ENCODE peak calls at places on chromosomes 7 and 10, in nine cellular contexts. Z, O, B, N, K, V, P, X and D are unnamed samples.

GRCh38 chr10:131909014-131909808 is 8.4 kb downstream of the PPP2R2D start:
- DNase-seq in X (no peak), B (no peak), N (no peak), O (no peak), V (no peak), K (no peak), P (no peak), Z (peak; percentile 35), D (no peak)

GRCh38 chr10:35007858-35008301 is 82.3 kb downstream of the CUL2 start:
- DNase-seq in O (no peak), Z (no peak), V (no peak), B (no peak), P (peak; percentile 43), K (no peak), X (no peak), N (no peak), D (no peak)

GRCh38 chr7:30472081-30472770 is 6.4 kb downstream of the NOD1 start:
- DNase-seq in O (no peak), Z (no peak), X (no peak), K (no peak), V (no peak), N (no peak), P (no peak), B (no peak), D (no peak)

GRCh38 chr7:155521007-155521742 is 25.2 kb downstream of the CNPY1 start:
- DNase-seq in N (no peak), K (no peak), V (no peak), B (no peak), O (no peak), P (no peak), Z (no peak), X (peak; percentile 69), D (no peak)

GRCh38 chr10:28984431-28984830 is 304.4 kb upstream of the LYZL1 start:
- DNase-seq in P (peak; percentile 95), X (peak; percentile 92), Z (peak; percentile 96), K (peak; percentile 89), O (peak; percentile 89), N (no peak), V (peak; percentile 73), B (peak; percentile 25), D (peak; percentile 90)

GRCh38 chr10:129163536-129163935 is 303.5 kb upstream of the MGMT start:
- DNase-seq in X (no peak), V (no peak), O (no peak), P (no peak), B (no peak), K (no peak), N (no peak), Z (no peak), D (no peak)

GRCh38 chr7:7969306-7970112 is 913 bp downstream of the GLCCI1 start:
- DNase-seq in P (peak; percentile 36), O (peak; percentile 42), N (peak; percentile 30), V (no peak), X (peak; percentile 89), K (peak; percentile 63), B (peak; percentile 20), Z (peak; percentile 77), D (peak; percentile 22)

GRCh38 chr10:97673736-97674525 is 13.1 kb downstream of the AVPI1 start:
- DNase-seq in B (no peak), N (no peak), Z (no peak), O (no peak), P (peak; percentile 75), V (no peak), K (no peak), X (no peak), D (peak; percentile 20)

GRCh38 chr10:96978621-96979154 is 146.6 kb downstream of the LCOR start:
- DNase-seq in O (no peak), V (no peak), P (no peak), Z (no peak), N (peak; percentile 60), B (no peak), X (no peak), K (no peak), D (no peak)

GRCh38 chr7:122847871-122848473 is 38.3 kb downstream of the CADPS2 start:
- DNase-seq in O (no peak), P (no peak), N (no peak), B (no peak), V (no peak), X (no peak), Z (no peak), K (no peak), D (no peak)

GRCh38 chr7:66869660-66870450 is 51.2 kb upstream of the TMEM248 start:
- DNase-seq in B (no peak), P (no peak), O (no peak), X (no peak), N (peak; percentile 31), V (no peak), Z (no peak), K (no peak), D (no peak)

GRCh38 chr7:155834486-155835048 is 22.3 kb upstream of the SHH start:
- DNase-seq in O (no peak), P (no peak), X (no peak), Z (no peak), N (no peak), K (no peak), B (no peak), V (no peak), D (no peak)

GRCh38 chr10:63718453-63718852 is 197.3 kb downstream of the REEP3 start:
- DNase-seq in Z (no peak), X (no peak), N (no peak), V (no peak), P (no peak), K (no peak), B (no peak), O (no peak), D (no peak)

GRCh38 chr10:4676566-4676965 is 149.4 kb upstream of the AKR1E2 start:
- DNase-seq in Z (no peak), O (no peak), X (no peak), N (no peak), P (no peak), K (no peak), B (no peak), V (no peak), D (no peak)

GRCh38 chr7:131341690-131342089 is 14.0 kb downstream of the MKLN1 start:
- DNase-seq in B (no peak), P (no peak), K (no peak), Z (no peak), N (no peak), O (no peak), X (no peak), V (no peak), D (no peak)

GRCh38 chr7:148291799-148292198 is 298.8 kb upstream of the C7orf33 start:
- DNase-seq in V (no peak), B (no peak), X (no peak), P (no peak), Z (no peak), O (no peak), K (no peak), N (no peak), D (no peak)

GRCh38 chr10:6396652-6397051 is 183.4 kb downstream of the PRKCQ start:
- DNase-seq in B (no peak), N (no peak), K (no peak), Z (no peak), X (no peak), P (peak; percentile 35), O (no peak), V (peak; percentile 94), D (no peak)

GRCh38 chr7:27143950-27144798 is 693 bp upstream of the HOXA5 start:
- DNase-seq in P (no peak), N (peak; percentile 16), K (peak; percentile 42), B (no peak), X (peak; percentile 69), Z (peak; percentile 48), O (no peak), V (no peak), D (no peak)

GRCh38 chr10:125048101-125048864 is 106.4 kb downstream of the ZRANB1 start:
- DNase-seq in P (peak; percentile 63), Z (peak; percentile 92), B (peak; percentile 49), V (no peak), X (peak; percentile 94), O (peak; percentile 91), K (peak; percentile 93), N (peak; percentile 88), D (peak; percentile 86)

GRCh38 chr10:11602919-11603523 is 8.4 kb downstream of the USP6NL start:
- DNase-seq in K (no peak), Z (no peak), X (no peak), N (peak; percentile 41), B (no peak), O (no peak), P (peak; percentile 5), V (no peak), D (peak; percentile 47)

GRCh38 chr10:4329237-4329636 is 496.8 kb upstream of the AKR1E2 start:
- DNase-seq in N (no peak), P (no peak), Z (no peak), K (no peak), O (no peak), B (no peak), V (no peak), X (no peak), D (no peak)

GRCh38 chr10:38600696-38601095 is 506.6 kb downstream of the ZNF37A start:
- DNase-seq in X (no peak), K (no peak), B (no peak), O (no peak), Z (no peak), V (no peak), N (no peak), P (no peak), D (no peak)

GRCh38 chr7:45716380-45717203 is 142.4 kb downstream of the ADCY1 start:
- DNase-seq in P (no peak), X (no peak), B (no peak), O (no peak), K (no peak), N (no peak), Z (peak; percentile 60), V (no peak), D (no peak)

GRCh38 chr7:25711940-25712339 is 440.1 kb upstream of the NFE2L3 start:
- DNase-seq in X (no peak), K (no peak), B (no peak), P (no peak), N (no peak), O (no peak), V (no peak), Z (no peak), D (no peak)

GRCh38 chr7:22001345-22002004 is 55.8 kb upstream of the CDCA7L start:
- DNase-seq in K (no peak), V (peak; percentile 46), B (no peak), P (peak; percentile 86), X (no peak), N (peak; percentile 72), Z (no peak), O (no peak), D (peak; percentile 84)